ENCODE peak calls at places on chromosomes 11 and 22, in ten cellular contexts. W is colonic mucosa; X is Kasumi-1; S is H54; T is prostate gland; R is NCI-H1694; Z is stimulated activated CD8-positive, alpha-beta memory T cell treated with anti-CD3 and anti-CD28 coated beads, Interleukin-2, amount 100 ng/mL, for 48 hours; D is mucosa of gallbladder; L is activated T-cell treated with anti-CD3 and anti-CD28 coated beads for 48 hours; F is NCI-H226. P is an unnamed sample.

GRCh38 chr11:69213315-69213714 is 57.6 kb downstream of the SMIM38 start:
- DNase-seq in W (no peak), X (no peak), S (no peak), T (no peak), R (no peak), Z (no peak), D (no peak), L (peak), F (no peak), P (peak)

GRCh38 chr22:46192210-46192993 is 42.1 kb downstream of the PPARA start:
- DNase-seq in W (peak), X (no peak), S (no peak), T (no peak), R (no peak), Z (no peak), D (no peak), L (no peak), F (no peak), P (no peak)

GRCh38 chr11:7596975-7597391 is 76.3 kb downstream of the CYB5R2 start:
- DNase-seq in W (peak), X (no peak), S (no peak), T (peak), R (no peak), Z (no peak), D (peak), L (no peak), F (no peak), P (no peak)

GRCh38 chr11:123430736-123431356 is 777 bp downstream of the GRAMD1B start:
- DNase-seq in W (peak), X (no peak), S (peak), T (peak), R (no peak), Z (peak), D (peak), L (peak), F (no peak), P (peak)

GRCh38 chr22:44091021-44091721 is 67.1 kb downstream of the PARVB start:
- DNase-seq in W (no peak), X (peak), S (no peak), T (no peak), R (no peak), Z (peak), D (no peak), L (peak), F (no peak), P (peak)

GRCh38 chr11:65888163-65888814 is at the start of gene FIBP:
- DNase-seq in W (peak), X (peak), S (peak), T (peak), R (peak), Z (peak), D (peak), L (peak), F (peak), P (peak)

GRCh38 chr22:40055143-40055926 is 60.6 kb downstream of the FAM83F start:
- DNase-seq in W (no peak), X (no peak), S (no peak), T (no peak), R (no peak), Z (no peak), D (no peak), L (no peak), F (no peak), P (peak)

GRCh38 chr11:116874251-116874650 is 36.8 kb upstream of the APOA1 start:
- DNase-seq in W (no peak), X (no peak), S (no peak), T (no peak), R (no peak), Z (no peak), D (no peak), L (no peak), F (peak), P (no peak)

GRCh38 chr11:77188323-77188911 is 60.4 kb downstream of the MYO7A start:
- DNase-seq in W (peak), X (peak), S (peak), T (peak), R (peak), Z (peak), D (peak), L (peak), F (peak), P (peak)

GRCh38 chr11:2588809-2589537 is 110.8 kb downstream of the KCNQ1OT1 start:
- DNase-seq in W (peak), X (no peak), S (no peak), T (no peak), R (no peak), Z (no peak), D (peak), L (no peak), F (no peak), P (no peak)

P was measured in GM12865.